ENCODE peak calls at places on chromosome 18, in eight cellular contexts. One of them, this sample, is unnamed. For H3K27me3, the result is how much of the 10 kb centered on the place peaks cover.

GRCh38 chr18:59123588-59124369 is 15.9 kb upstream of the SEC11C start:
- DNase-seq in uterus: no peak
- DNase-seq in upper lobe of right lung: no peak
- DNase-seq in effector memory CD4-positive, alpha-beta T cell: no peak
- DNase-seq in cardiac muscle cell: peak
- DNase-seq in transverse colon: no peak
- DNase-seq in CD8-positive, alpha-beta memory T cell: no peak
- DNase-seq in prostate gland: no peak
- DNase-seq in this sample: no peak

GRCh38 chr18:78972930-78973331 is 6.7 kb upstream of the SALL3 start:
- DNase-seq in uterus: no peak
- DNase-seq in upper lobe of right lung: no peak
- DNase-seq in effector memory CD4-positive, alpha-beta T cell: no peak
- DNase-seq in cardiac muscle cell: no peak
- DNase-seq in transverse colon: no peak
- DNase-seq in CD8-positive, alpha-beta memory T cell: no peak
- DNase-seq in prostate gland: no peak
- DNase-seq in this sample: no peak

GRCh38 chr18:50079571-50080295 is 115.2 kb downstream of the MYO5B start:
- DNase-seq in uterus: no peak
- DNase-seq in upper lobe of right lung: peak
- DNase-seq in effector memory CD4-positive, alpha-beta T cell: no peak
- DNase-seq in cardiac muscle cell: no peak
- DNase-seq in transverse colon: peak
- DNase-seq in CD8-positive, alpha-beta memory T cell: no peak
- DNase-seq in prostate gland: peak
- DNase-seq in this sample: peak

GRCh38 chr18:76401496-76401895 is 93.5 kb downstream of the ZNF516 start:
- DNase-seq in uterus: peak
- DNase-seq in upper lobe of right lung: no peak
- DNase-seq in effector memory CD4-positive, alpha-beta T cell: no peak
- DNase-seq in cardiac muscle cell: no peak
- DNase-seq in transverse colon: no peak
- DNase-seq in CD8-positive, alpha-beta memory T cell: no peak
- DNase-seq in prostate gland: no peak
- DNase-seq in this sample: no peak

GRCh38 chr18:50724631-50725235 is 95.1 kb downstream of the MRO start:
- DNase-seq in uterus: no peak
- DNase-seq in upper lobe of right lung: no peak
- DNase-seq in effector memory CD4-positive, alpha-beta T cell: no peak
- DNase-seq in cardiac muscle cell: peak
- DNase-seq in transverse colon: no peak
- DNase-seq in CD8-positive, alpha-beta memory T cell: no peak
- DNase-seq in prostate gland: no peak
- DNase-seq in this sample: no peak

GRCh38 chr18:45291616-45292612 is 323.4 kb upstream of the SLC14A2 start:
- DNase-seq in uterus: no peak
- DNase-seq in upper lobe of right lung: no peak
- DNase-seq in effector memory CD4-positive, alpha-beta T cell: no peak
- DNase-seq in cardiac muscle cell: peak
- DNase-seq in transverse colon: no peak
- DNase-seq in CD8-positive, alpha-beta memory T cell: no peak
- DNase-seq in prostate gland: no peak
- DNase-seq in this sample: no peak

GRCh38 chr18:41457730-41458129 is 497.3 kb upstream of the PIK3C3 start:
- DNase-seq in uterus: no peak
- DNase-seq in upper lobe of right lung: no peak
- DNase-seq in effector memory CD4-positive, alpha-beta T cell: no peak
- DNase-seq in cardiac muscle cell: no peak
- DNase-seq in transverse colon: no peak
- DNase-seq in CD8-positive, alpha-beta memory T cell: no peak
- DNase-seq in prostate gland: no peak
- DNase-seq in this sample: no peak

GRCh38 chr18:9732031-9732430 is 23.9 kb downstream of the RAB31 start:
- DNase-seq in uterus: no peak
- DNase-seq in upper lobe of right lung: no peak
- DNase-seq in effector memory CD4-positive, alpha-beta T cell: no peak
- DNase-seq in cardiac muscle cell: no peak
- DNase-seq in transverse colon: no peak
- DNase-seq in CD8-positive, alpha-beta memory T cell: no peak
- DNase-seq in prostate gland: no peak
- DNase-seq in this sample: no peak

GRCh38 chr18:55637204-55637603 is 49.2 kb upstream of the TCF4 start:
- DNase-seq in uterus: no peak
- DNase-seq in upper lobe of right lung: no peak
- DNase-seq in effector memory CD4-positive, alpha-beta T cell: no peak
- DNase-seq in cardiac muscle cell: no peak
- DNase-seq in transverse colon: no peak
- DNase-seq in CD8-positive, alpha-beta memory T cell: no peak
- DNase-seq in prostate gland: no peak
- DNase-seq in this sample: no peak

GRCh38 chr18:12449040-12449814 is 41.5 kb downstream of the PRELID3A start:
- DNase-seq in uterus: no peak
- DNase-seq in upper lobe of right lung: no peak
- DNase-seq in effector memory CD4-positive, alpha-beta T cell: no peak
- DNase-seq in cardiac muscle cell: no peak
- DNase-seq in transverse colon: no peak
- DNase-seq in CD8-positive, alpha-beta memory T cell: no peak
- DNase-seq in prostate gland: no peak
- DNase-seq in this sample: no peak

GRCh38 chr18:8735274-8735673 is 29.9 kb downstream of the MTCL1 start:
- DNase-seq in uterus: no peak
- DNase-seq in upper lobe of right lung: no peak
- DNase-seq in effector memory CD4-positive, alpha-beta T cell: no peak
- DNase-seq in cardiac muscle cell: no peak
- DNase-seq in transverse colon: no peak
- DNase-seq in CD8-positive, alpha-beta memory T cell: no peak
- DNase-seq in prostate gland: no peak
- DNase-seq in this sample: no peak

GRCh38 chr18:56068030-56068671 is 480.2 kb upstream of the TCF4 start:
- DNase-seq in uterus: no peak
- DNase-seq in upper lobe of right lung: no peak
- DNase-seq in effector memory CD4-positive, alpha-beta T cell: no peak
- DNase-seq in cardiac muscle cell: peak
- DNase-seq in transverse colon: no peak
- DNase-seq in CD8-positive, alpha-beta memory T cell: no peak
- DNase-seq in prostate gland: no peak
- DNase-seq in this sample: no peak

GRCh38 chr18:50183556-50183955 is 11.4 kb downstream of the MYO5B start:
- DNase-seq in uterus: no peak
- DNase-seq in upper lobe of right lung: no peak
- DNase-seq in effector memory CD4-positive, alpha-beta T cell: no peak
- DNase-seq in cardiac muscle cell: peak
- DNase-seq in transverse colon: no peak
- DNase-seq in CD8-positive, alpha-beta memory T cell: no peak
- DNase-seq in prostate gland: no peak
- DNase-seq in this sample: no peak

GRCh38 chr18:32875625-32876024 is 102.8 kb upstream of the KLHL14 start:
- DNase-seq in uterus: no peak
- DNase-seq in upper lobe of right lung: no peak
- DNase-seq in effector memory CD4-positive, alpha-beta T cell: no peak
- DNase-seq in cardiac muscle cell: no peak
- DNase-seq in transverse colon: no peak
- DNase-seq in CD8-positive, alpha-beta memory T cell: no peak
- DNase-seq in prostate gland: no peak
- DNase-seq in this sample: no peak

GRCh38 chr18:10032331-10032979 is 118.6 kb downstream of the VAPA start:
- DNase-seq in uterus: peak
- DNase-seq in upper lobe of right lung: no peak
- DNase-seq in effector memory CD4-positive, alpha-beta T cell: no peak
- DNase-seq in cardiac muscle cell: no peak
- DNase-seq in transverse colon: no peak
- DNase-seq in CD8-positive, alpha-beta memory T cell: no peak
- DNase-seq in prostate gland: no peak
- DNase-seq in this sample: peak

GRCh38 chr18:3799515-3799914 is 349.5 kb downstream of the TGIF1 start:
- DNase-seq in uterus: no peak
- DNase-seq in upper lobe of right lung: no peak
- DNase-seq in effector memory CD4-positive, alpha-beta T cell: no peak
- DNase-seq in cardiac muscle cell: peak
- DNase-seq in transverse colon: no peak
- DNase-seq in CD8-positive, alpha-beta memory T cell: no peak
- DNase-seq in prostate gland: no peak
- DNase-seq in this sample: no peak

DNA sequence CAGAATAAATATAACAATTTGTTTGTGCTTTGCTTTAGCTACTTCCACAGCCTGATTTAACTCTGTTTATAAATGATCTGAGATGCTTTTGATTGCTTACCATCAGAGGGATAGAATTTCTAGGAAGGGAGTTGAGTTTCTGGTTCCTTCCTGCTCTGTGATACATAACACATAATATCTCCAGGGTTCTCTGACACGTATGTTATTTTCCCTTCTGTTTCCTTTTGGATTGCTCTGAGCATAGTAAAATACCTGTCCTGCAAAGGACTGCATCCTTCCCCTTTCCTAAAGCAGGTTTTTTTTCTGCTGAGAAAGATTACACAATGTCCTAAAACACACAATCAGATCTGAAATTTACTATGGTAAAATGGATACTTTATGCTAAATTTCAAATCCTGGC is 76.1 kb downstream of the CABYR start:
- DNase-seq in uterus: no peak
- DNase-seq in upper lobe of right lung: no peak
- DNase-seq in effector memory CD4-positive, alpha-beta T cell: no peak
- DNase-seq in cardiac muscle cell: no peak
- DNase-seq in transverse colon: no peak
- DNase-seq in CD8-positive, alpha-beta memory T cell: no peak
- DNase-seq in prostate gland: no peak
- DNase-seq in this sample: no peak
- H3K27ac ChIP-seq in uterus: peak
- H3K27ac ChIP-seq in upper lobe of right lung: peak
- H3K27ac ChIP-seq in effector memory CD4-positive, alpha-beta T cell: no peak
- H3K27ac ChIP-seq in cardiac muscle cell: no peak
- H3K27ac ChIP-seq in transverse colon: peak
- H3K27ac ChIP-seq in CD8-positive, alpha-beta memory T cell: no peak
- H3K27ac ChIP-seq in prostate gland: no peak
- H3K27ac ChIP-seq in this sample: peak

GRCh38 chr18:7566244-7566586 is 901 bp upstream of the PTPRM start:
- DNase-seq in uterus: no peak
- DNase-seq in upper lobe of right lung: no peak
- DNase-seq in effector memory CD4-positive, alpha-beta T cell: no peak
- DNase-seq in cardiac muscle cell: no peak
- DNase-seq in transverse colon: no peak
- DNase-seq in CD8-positive, alpha-beta memory T cell: no peak
- DNase-seq in prostate gland: no peak
- DNase-seq in this sample: no peak

GRCh38 chr18:7568426-7568825 is 1.3 kb downstream of the PTPRM start:
- DNase-seq in uterus: peak
- DNase-seq in upper lobe of right lung: peak
- DNase-seq in effector memory CD4-positive, alpha-beta T cell: no peak
- DNase-seq in cardiac muscle cell: peak
- DNase-seq in transverse colon: peak
- DNase-seq in CD8-positive, alpha-beta memory T cell: no peak
- DNase-seq in prostate gland: peak
- DNase-seq in this sample: peak

GRCh38 chr18:7565677-7566076 is 1.4 kb upstream of the PTPRM start:
- DNase-seq in uterus: no peak
- DNase-seq in upper lobe of right lung: no peak
- DNase-seq in effector memory CD4-positive, alpha-beta T cell: no peak
- DNase-seq in cardiac muscle cell: no peak
- DNase-seq in transverse colon: no peak
- DNase-seq in CD8-positive, alpha-beta memory T cell: no peak
- DNase-seq in prostate gland: no peak
- DNase-seq in this sample: no peak

GRCh38 chr18:7566587-7567486 is at the start of gene PTPRM:
- DNase-seq in uterus: peak
- DNase-seq in upper lobe of right lung: peak
- DNase-seq in effector memory CD4-positive, alpha-beta T cell: peak
- DNase-seq in cardiac muscle cell: peak
- DNase-seq in transverse colon: peak
- DNase-seq in CD8-positive, alpha-beta memory T cell: peak
- DNase-seq in prostate gland: peak
- DNase-seq in this sample: peak

GRCh38 chr18:7567487-7568425 is 640 bp downstream of the PTPRM start:
- DNase-seq in uterus: peak
- DNase-seq in upper lobe of right lung: peak
- DNase-seq in effector memory CD4-positive, alpha-beta T cell: no peak
- DNase-seq in cardiac muscle cell: peak
- DNase-seq in transverse colon: peak
- DNase-seq in CD8-positive, alpha-beta memory T cell: no peak
- DNase-seq in prostate gland: peak
- DNase-seq in this sample: peak
- H3K27me3 ChIP-seq in uterus: under half
- H3K27me3 ChIP-seq in upper lobe of right lung: under half
- H3K27me3 ChIP-seq in effector memory CD4-positive, alpha-beta T cell: under half
- H3K27me3 ChIP-seq in cardiac muscle cell: under half
- H3K27me3 ChIP-seq in transverse colon: under half
- H3K27me3 ChIP-seq in CD8-positive, alpha-beta memory T cell: under half
- H3K27me3 ChIP-seq in prostate gland: under half
- H3K27me3 ChIP-seq in this sample: under half

GRCh38 chr18:72823345-72823744 is 44.4 kb downstream of the NETO1 start:
- DNase-seq in uterus: no peak
- DNase-seq in upper lobe of right lung: no peak
- DNase-seq in effector memory CD4-positive, alpha-beta T cell: no peak
- DNase-seq in cardiac muscle cell: no peak
- DNase-seq in transverse colon: no peak
- DNase-seq in CD8-positive, alpha-beta memory T cell: no peak
- DNase-seq in prostate gland: no peak
- DNase-seq in this sample: no peak

GRCh38 chr18:72820571-72820970 is 47.2 kb downstream of the NETO1 start:
- DNase-seq in uterus: no peak
- DNase-seq in upper lobe of right lung: no peak
- DNase-seq in effector memory CD4-positive, alpha-beta T cell: no peak
- DNase-seq in cardiac muscle cell: no peak
- DNase-seq in transverse colon: no peak
- DNase-seq in CD8-positive, alpha-beta memory T cell: no peak
- DNase-seq in prostate gland: no peak
- DNase-seq in this sample: no peak

GRCh38 chr18:72822202-72822601 is 45.6 kb downstream of the NETO1 start:
- DNase-seq in uterus: no peak
- DNase-seq in upper lobe of right lung: no peak
- DNase-seq in effector memory CD4-positive, alpha-beta T cell: no peak
- DNase-seq in cardiac muscle cell: no peak
- DNase-seq in transverse colon: no peak
- DNase-seq in CD8-positive, alpha-beta memory T cell: no peak
- DNase-seq in prostate gland: no peak
- DNase-seq in this sample: no peak

DNA sequence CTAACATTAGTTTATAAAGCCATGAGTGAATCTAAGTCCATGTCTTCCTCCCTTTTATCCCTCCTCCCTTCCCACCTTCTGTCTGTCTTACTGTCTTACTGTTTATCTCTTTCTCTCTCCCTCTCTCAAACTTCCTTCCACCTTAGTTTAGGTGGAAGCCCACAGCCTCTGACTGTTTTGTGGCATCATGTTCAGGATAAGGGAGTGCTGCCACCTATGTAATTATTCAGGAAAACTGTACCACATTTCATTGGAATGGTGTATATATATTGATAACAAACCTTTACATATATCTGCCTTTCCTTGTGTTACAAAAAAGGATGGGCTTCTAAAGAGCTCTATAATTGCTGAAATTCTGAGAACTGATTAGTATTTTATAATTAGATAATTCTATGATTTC is 48.7 kb downstream of the NETO1 start:
- DNase-seq in uterus: no peak
- DNase-seq in upper lobe of right lung: no peak
- DNase-seq in effector memory CD4-positive, alpha-beta T cell: no peak
- DNase-seq in cardiac muscle cell: no peak
- DNase-seq in transverse colon: no peak
- DNase-seq in CD8-positive, alpha-beta memory T cell: no peak
- DNase-seq in prostate gland: no peak
- DNase-seq in this sample: no peak
- H3K27ac ChIP-seq in uterus: no peak
- H3K27ac ChIP-seq in upper lobe of right lung: no peak
- H3K27ac ChIP-seq in effector memory CD4-positive, alpha-beta T cell: no peak
- H3K27ac ChIP-seq in cardiac muscle cell: no peak
- H3K27ac ChIP-seq in transverse colon: no peak
- H3K27ac ChIP-seq in CD8-positive, alpha-beta memory T cell: no peak
- H3K27ac ChIP-seq in prostate gland: no peak
- H3K27ac ChIP-seq in this sample: no peak

GRCh38 chr18:80202264-80202998 is 44.9 kb downstream of the PARD6G start:
- DNase-seq in uterus: no peak
- DNase-seq in upper lobe of right lung: no peak
- DNase-seq in effector memory CD4-positive, alpha-beta T cell: no peak
- DNase-seq in cardiac muscle cell: no peak
- DNase-seq in transverse colon: no peak
- DNase-seq in CD8-positive, alpha-beta memory T cell: no peak
- DNase-seq in prostate gland: no peak
- DNase-seq in this sample: no peak
- H3K27me3 ChIP-seq in uterus: under half
- H3K27me3 ChIP-seq in upper lobe of right lung: under half
- H3K27me3 ChIP-seq in effector memory CD4-positive, alpha-beta T cell: under half
- H3K27me3 ChIP-seq in cardiac muscle cell: under half
- H3K27me3 ChIP-seq in transverse colon: under half
- H3K27me3 ChIP-seq in CD8-positive, alpha-beta memory T cell: under half
- H3K27me3 ChIP-seq in prostate gland: under half
- H3K27me3 ChIP-seq in this sample: under half

This sample was measured in stomach.